ENCODE peak calls at places on chromosome 4, in nine cellular contexts. N, Q, A, D, O, V, J, U and G are unnamed samples.

GRCh38 chr4:4302001-4302400 is 11.9 kb downstream of the ZBTB49 start:
- DNase-seq in V (no peak), J (no peak), N (no peak), O (no peak), U (no peak), D (no peak), A (no peak), Q (no peak), G (no peak)

GRCh38 chr4:110172972-110173371 is 25.4 kb downstream of the ELOVL6 start:
- DNase-seq in N (peak; percentile 7), Q (no peak), D (no peak), A (no peak), O (no peak), V (no peak), J (no peak), U (no peak), G (no peak)

GRCh38 chr4:27414867-27415266 is 554.2 kb downstream of the STIM2 start:
- DNase-seq in V (no peak), D (no peak), Q (no peak), J (no peak), N (no peak), O (no peak), U (no peak), A (no peak), G (no peak)

GRCh38 chr4:1511441-1512041 is 105.3 kb upstream of the NKX1-1 start:
- DNase-seq in D (peak; percentile 68), O (peak; percentile 20), V (peak; percentile 90), Q (peak; percentile 25), A (peak; percentile 7), J (no peak), U (no peak), N (peak; percentile 43), G (peak; percentile 76)

GRCh38 chr4:181181331-181181730 is 1061.9 kb upstream of the TENM3 start:
- DNase-seq in D (no peak), U (no peak), V (no peak), J (no peak), Q (no peak), A (no peak), O (no peak), N (no peak), G (no peak)

GRCh38 chr4:86981789-86982188 is 47.0 kb downstream of the AFF1 start:
- DNase-seq in V (no peak), Q (no peak), D (no peak), A (no peak), U (no peak), O (no peak), N (peak; percentile 47), J (no peak), G (no peak)

GRCh38 chr4:73375328-73375741 is 28.8 kb upstream of the ALB start:
- DNase-seq in V (no peak), N (peak; percentile 17), U (no peak), Q (no peak), J (no peak), O (no peak), D (no peak), A (no peak), G (no peak)

GRCh38 chr4:81565137-81565870 is 93.6 kb upstream of the RASGEF1B start:
- DNase-seq in Q (peak; percentile 90), J (peak; percentile 72), U (peak; percentile 66), A (no peak), D (peak; percentile 83), V (peak; percentile 84), N (peak; percentile 54), O (peak; percentile 62), G (peak; percentile 28)

GRCh38 chr4:3657917-3658913 is 108.0 kb upstream of the ADRA2C start:
- DNase-seq in D (no peak), Q (no peak), A (no peak), U (no peak), J (no peak), O (no peak), N (peak; percentile 27), V (peak; percentile 74), G (no peak)

GRCh38 chr4:44927361-44928061 is 201.2 kb upstream of the GNPDA2 start:
- DNase-seq in N (no peak), A (peak; percentile 2), U (no peak), Q (no peak), J (no peak), V (no peak), O (no peak), D (no peak), G (no peak)

GRCh38 chr4:40423735-40424134 is 88.6 kb downstream of the CHRNA9 start:
- DNase-seq in N (no peak), Q (no peak), J (no peak), D (no peak), A (no peak), V (no peak), O (no peak), U (no peak), G (no peak)

GRCh38 chr4:163738521-163738920 is 244.0 kb downstream of the TMA16 start:
- DNase-seq in J (no peak), U (no peak), O (no peak), N (no peak), D (no peak), Q (no peak), A (no peak), V (no peak), G (no peak)

GRCh38 chr4:168605411-168605810 is 108.6 kb downstream of the PALLD start:
- DNase-seq in Q (no peak), J (no peak), N (no peak), U (no peak), A (peak; percentile 79), D (no peak), V (no peak), O (peak; percentile 44), G (no peak)

GRCh38 chr4:109077486-109077885 is 225.0 kb downstream of the COL25A1 start:
- DNase-seq in U (no peak), J (no peak), D (no peak), Q (no peak), O (no peak), A (no peak), N (no peak), V (no peak), G (no peak)

DNA sequence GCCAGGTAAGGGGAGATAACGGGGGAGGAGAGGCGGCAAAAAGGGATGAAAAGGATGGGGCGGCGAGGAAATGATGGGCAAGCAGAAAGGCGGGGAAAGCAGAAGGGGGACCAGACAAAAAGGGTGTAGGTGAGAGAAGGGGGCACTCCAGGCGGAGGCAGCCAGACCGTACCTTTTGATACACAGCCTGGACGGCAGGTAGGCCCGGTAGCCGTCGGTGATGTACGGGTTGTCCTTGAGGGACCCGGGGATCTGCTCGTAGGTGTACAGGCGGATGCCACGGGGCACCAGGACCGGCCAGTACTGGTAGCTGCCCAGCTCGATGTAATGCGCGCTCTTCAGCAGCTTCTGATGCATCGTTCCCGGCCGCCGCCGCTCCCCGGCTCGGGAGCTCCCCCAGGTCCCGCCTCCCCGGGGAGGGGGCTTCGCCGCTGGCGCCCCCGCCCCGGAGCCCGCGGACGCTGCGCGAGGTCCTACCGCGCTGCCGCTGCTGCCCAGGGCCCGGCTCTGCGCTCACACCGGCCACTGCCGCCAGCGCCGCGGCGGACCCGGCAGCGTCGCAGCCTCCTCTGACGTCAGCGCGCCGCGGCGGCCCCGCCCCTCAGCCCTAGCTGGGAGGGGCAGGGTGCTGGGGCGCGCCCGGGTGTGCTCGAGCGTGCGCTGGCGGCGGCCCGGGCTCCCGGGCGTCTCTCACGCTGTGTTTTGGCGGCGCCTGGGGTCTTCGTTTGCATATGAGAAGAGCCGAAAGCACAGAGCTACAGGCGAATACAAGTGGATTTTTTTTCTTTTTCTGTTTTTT is at the start of gene PAQR3:
- DNase-seq in U (peak; percentile 74), A (peak; percentile 82), D (peak; percentile 98), O (peak; percentile 71), N (peak; percentile 84), Q (peak; percentile 91), V (peak; percentile 91), J (peak; percentile 92), G (peak; percentile 88)
- TF ChIP-seq POLR2A in U (peak; percentile 91), A (peak; percentile 94), D (peak; percentile 36), O (peak; percentile 82), N (peak; percentile 69), Q (peak; percentile 90), V (no peak), J (peak; percentile 64), G (peak; percentile 83)

DNA sequence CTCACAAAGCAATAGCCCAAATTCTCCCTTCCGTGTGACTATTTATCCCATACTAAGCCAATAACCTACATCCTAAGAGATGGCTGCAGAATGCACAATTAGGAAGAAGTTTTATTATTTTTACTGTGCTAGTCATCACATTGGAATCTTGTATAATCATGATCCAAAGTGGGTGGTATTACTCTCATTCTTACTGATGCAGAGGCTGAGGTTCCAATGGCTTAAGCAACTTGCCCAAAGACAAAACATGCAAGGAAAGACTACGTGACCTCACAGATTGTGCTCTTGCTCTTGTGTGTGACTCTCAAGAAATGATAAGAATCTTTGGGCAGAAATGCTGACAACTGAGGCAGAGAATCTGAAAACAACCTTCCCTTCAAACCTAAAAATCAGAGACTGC is 212.2 kb downstream of the LDB2 start:
- DNase-seq in N (no peak), V (no peak), Q (no peak), U (no peak), D (no peak), J (no peak), A (peak; percentile 82), O (no peak), G (no peak)
- TF ChIP-seq POLR2A in N (no peak), V (no peak), Q (no peak), U (no peak), D (no peak), J (no peak), A (no peak), O (no peak), G (no peak)

DNA sequence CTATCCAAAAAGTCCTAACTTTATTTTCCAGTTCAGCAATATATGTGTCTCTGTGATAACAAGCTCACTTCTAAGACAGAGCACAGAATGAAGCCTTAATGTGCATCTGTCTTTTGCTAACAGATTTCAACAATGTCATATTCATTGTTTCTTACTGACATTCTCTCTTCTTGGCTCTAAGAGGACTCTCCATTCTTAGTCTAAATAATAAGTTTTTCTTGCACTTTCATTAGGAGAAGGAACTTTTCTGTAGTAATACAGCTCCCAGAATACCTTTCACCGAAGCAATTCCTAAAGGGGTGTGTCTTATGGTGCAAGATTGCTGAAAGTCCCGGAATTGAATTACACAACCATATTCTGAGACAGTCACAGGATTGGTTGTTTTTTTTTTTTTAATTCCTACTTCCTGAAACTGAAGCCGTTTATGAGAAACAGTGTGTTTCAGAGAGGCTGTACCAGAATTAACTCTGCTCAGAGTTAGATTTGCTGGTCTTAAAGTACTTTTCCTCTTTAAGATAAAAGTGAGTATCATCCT is at the start of gene ALPK1:
- DNase-seq in A (peak; percentile 82), V (no peak), D (no peak), Q (no peak), N (peak; percentile 71), J (no peak), O (no peak), U (no peak), G (no peak)
- TF ChIP-seq POLR2A in A (no peak), V (no peak), D (no peak), Q (peak; percentile 63), N (peak; percentile 24), J (peak; percentile 73), O (peak; percentile 41), U (peak; percentile 37), G (peak; percentile 74)

DNA sequence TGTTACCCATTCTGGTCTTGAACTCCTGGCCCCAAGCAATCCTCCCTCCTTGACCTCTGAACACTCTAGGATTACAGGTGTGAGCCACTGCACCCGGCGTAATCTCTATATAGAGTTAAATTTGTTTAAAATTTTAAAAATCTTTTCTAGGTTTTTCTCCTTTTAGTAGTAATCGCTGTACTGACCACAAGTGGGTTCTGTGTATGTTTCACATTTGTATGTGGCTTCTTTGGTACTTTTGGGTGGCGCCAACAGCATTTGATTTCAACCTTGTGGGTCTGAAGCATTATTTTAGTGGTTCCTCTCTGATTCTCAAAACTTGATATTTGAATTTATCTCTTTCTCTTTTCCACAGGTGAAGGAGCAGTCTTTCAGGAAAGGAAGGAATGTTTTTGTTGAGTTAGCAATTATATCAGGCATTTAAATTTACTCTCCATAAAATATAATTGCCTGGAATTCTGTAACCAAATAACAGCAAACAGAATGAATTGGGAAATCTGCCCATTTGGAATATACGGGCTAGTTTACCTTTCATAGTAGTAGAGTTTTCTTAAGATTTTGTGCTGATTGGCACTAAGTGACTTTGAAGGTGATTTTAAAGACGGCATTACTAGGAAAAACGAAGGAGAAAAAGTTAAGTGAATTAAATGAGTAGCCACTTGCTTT is 29.5 kb downstream of the ARHGAP10 start:
- DNase-seq in U (no peak), J (no peak), D (no peak), V (no peak), Q (no peak), A (no peak), O (no peak), N (no peak), G (no peak)
- TF ChIP-seq POLR2A in U (no peak), J (no peak), D (no peak), V (no peak), Q (no peak), A (no peak), O (no peak), N (no peak), G (no peak)